ENCODE peak calls at places on chromosomes 2 and 18, in six cellular contexts. L is HCT116, U is H9, C is endodermal cell, V is fibroblast of lung, M is PC-3. D is an unnamed sample.

GRCh38 chr2:38590053-38590452 is 12.7 kb downstream of the HNRNPLL start:
- DNase-seq in C (no peak), U (no peak), M (peak), V (no peak), L (no peak), D (no peak)

GRCh38 chr2:216183459-216183858 is 74.3 kb downstream of the XRCC5 start:
- DNase-seq in U (no peak), L (no peak), C (no peak), V (no peak), M (no peak), D (no peak)

GRCh38 chr18:34773378-34773777 is 63.3 kb downstream of the DTNA start:
- DNase-seq in C (no peak), V (no peak), M (peak), L (no peak), U (no peak), D (no peak)

GRCh38 chr2:127275356-127275755 is 18.6 kb downstream of the ERCC3 start:
- DNase-seq in M (no peak), V (no peak), L (no peak), U (no peak), C (no peak), D (no peak)

GRCh38 chr2:12619975-12620374 is 96.8 kb upstream of the TRIB2 start:
- DNase-seq in V (peak), M (peak), C (no peak), U (no peak), L (no peak), D (no peak)

GRCh38 chr2:25707927-25708326 is 34.5 kb upstream of the DTNB start:
- DNase-seq in U (no peak), C (no peak), L (no peak), V (no peak), M (peak), D (no peak)

GRCh38 chr2:144801766-144802165 is 281.8 kb upstream of the ZEB2 start:
- DNase-seq in V (peak), M (peak), U (no peak), L (no peak), C (peak), D (peak)

GRCh38 chr2:152407204-152407721 is 72.3 kb downstream of the FMNL2 start:
- DNase-seq in C (peak), M (no peak), L (no peak), U (peak), V (peak), D (no peak)

GRCh38 chr18:72848534-72849237 is 19.1 kb downstream of the NETO1 start:
- DNase-seq in C (no peak), M (peak), V (no peak), L (no peak), U (no peak), D (no peak)

GRCh38 chr2:98502556-98503335 is 58.1 kb downstream of the INPP4A start:
- DNase-seq in L (no peak), U (no peak), M (peak), C (peak), V (no peak), D (no peak)

GRCh38 chr2:85790499-85790898 is 36.7 kb downstream of the ATOH8 start:
- DNase-seq in C (no peak), V (no peak), M (no peak), L (no peak), U (no peak), D (no peak)

GRCh38 chr18:65133610-65134009 is 617.2 kb upstream of the CDH7 start:
- DNase-seq in C (no peak), V (no peak), U (no peak), L (no peak), M (no peak), D (no peak)

GRCh38 chr2:186862869-186863709 is 14.1 kb upstream of the ZSWIM2 start:
- DNase-seq in M (peak), L (peak), V (peak), C (no peak), U (no peak), D (no peak)

GRCh38 chr2:113886479-113887383 is 3.2 kb upstream of the ACTR3 start:
- DNase-seq in U (no peak), L (no peak), V (peak), M (peak), C (no peak), D (no peak)

DNA sequence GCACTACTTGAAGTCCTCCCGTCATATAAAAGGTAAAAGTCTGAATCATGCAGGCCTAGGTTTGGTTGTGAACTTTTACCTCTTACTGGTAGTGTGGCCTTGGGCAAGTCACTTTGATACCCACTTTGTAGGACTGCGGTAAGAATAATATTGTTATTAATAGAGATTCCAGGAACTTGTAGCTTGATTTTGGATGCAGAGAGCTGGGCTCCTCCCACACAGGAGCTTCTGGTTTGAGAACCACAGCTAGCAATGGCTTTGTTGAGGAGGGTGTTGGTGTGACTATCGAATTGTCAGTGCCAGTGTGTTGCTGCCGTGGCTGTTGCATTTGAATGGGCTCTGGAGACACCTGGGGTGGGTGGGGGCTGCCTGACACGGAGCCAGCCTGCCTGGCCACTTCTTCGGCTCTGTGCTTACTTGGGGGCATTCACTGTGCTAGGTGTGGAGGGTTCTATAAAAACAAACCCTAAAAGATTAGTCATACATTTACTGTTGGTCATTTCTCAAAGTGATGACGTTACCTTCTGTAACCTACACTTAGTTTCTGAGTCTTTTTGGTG is 38.5 kb downstream of the ASAP2 start:
- DNase-seq in V (no peak), C (peak), M (peak), U (peak), L (no peak), D (no peak)
- H3K9ac ChIP-seq in V (no peak), C (no peak), M (peak), U (no peak), L (no peak), D (no peak)

DNA sequence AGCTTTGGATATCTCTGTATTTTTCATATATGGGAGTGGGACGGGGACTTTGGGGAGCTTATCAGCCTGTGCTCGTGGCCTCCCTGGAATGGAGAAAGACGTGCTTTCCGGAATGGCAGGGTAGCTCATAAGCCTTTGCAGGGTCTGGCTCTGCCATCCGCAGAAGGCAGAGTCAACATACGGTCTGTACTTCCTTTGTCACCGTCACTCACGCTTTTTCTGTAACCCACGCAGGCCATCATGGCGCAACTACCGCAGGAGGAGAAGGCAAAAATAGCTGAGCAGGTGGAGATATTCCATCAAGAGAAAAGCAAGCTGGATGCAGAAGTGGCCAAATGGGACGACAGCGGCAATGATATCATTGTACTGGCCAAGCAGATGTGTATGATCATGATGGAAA is 284.5 kb upstream of the LRRTM1 start:
- DNase-seq in L (no peak), C (no peak), V (no peak), M (no peak), U (no peak), D (no peak)
- H3K9ac ChIP-seq in L (no peak), C (no peak), V (no peak), M (no peak), U (no peak), D (no peak)

GRCh38 chr2:63819765-63820717 is 21.7 kb upstream of the UGP2 start:
- DNase-seq in V (peak), M (no peak), L (no peak), U (no peak), C (peak), D (no peak)

GRCh38 chr2:63817382-63817781 is 24.3 kb upstream of the UGP2 start:
- DNase-seq in M (no peak), L (no peak), U (no peak), V (no peak), C (no peak), D (no peak)

GRCh38 chr2:63820969-63821368 is 20.7 kb upstream of the UGP2 start:
- DNase-seq in M (no peak), U (no peak), V (no peak), L (no peak), C (no peak), D (no peak)

GRCh38 chr2:63818276-63818675 is 23.4 kb upstream of the UGP2 start:
- DNase-seq in U (no peak), C (no peak), M (no peak), V (no peak), L (no peak), D (no peak)

GRCh38 chr2:63819256-63819655 is 22.4 kb upstream of the UGP2 start:
- DNase-seq in V (no peak), U (no peak), C (no peak), M (no peak), L (no peak), D (no peak)
- H3K9ac ChIP-seq in V (no peak), U (no peak), C (no peak), M (no peak), L (no peak), D (no peak)

DNA sequence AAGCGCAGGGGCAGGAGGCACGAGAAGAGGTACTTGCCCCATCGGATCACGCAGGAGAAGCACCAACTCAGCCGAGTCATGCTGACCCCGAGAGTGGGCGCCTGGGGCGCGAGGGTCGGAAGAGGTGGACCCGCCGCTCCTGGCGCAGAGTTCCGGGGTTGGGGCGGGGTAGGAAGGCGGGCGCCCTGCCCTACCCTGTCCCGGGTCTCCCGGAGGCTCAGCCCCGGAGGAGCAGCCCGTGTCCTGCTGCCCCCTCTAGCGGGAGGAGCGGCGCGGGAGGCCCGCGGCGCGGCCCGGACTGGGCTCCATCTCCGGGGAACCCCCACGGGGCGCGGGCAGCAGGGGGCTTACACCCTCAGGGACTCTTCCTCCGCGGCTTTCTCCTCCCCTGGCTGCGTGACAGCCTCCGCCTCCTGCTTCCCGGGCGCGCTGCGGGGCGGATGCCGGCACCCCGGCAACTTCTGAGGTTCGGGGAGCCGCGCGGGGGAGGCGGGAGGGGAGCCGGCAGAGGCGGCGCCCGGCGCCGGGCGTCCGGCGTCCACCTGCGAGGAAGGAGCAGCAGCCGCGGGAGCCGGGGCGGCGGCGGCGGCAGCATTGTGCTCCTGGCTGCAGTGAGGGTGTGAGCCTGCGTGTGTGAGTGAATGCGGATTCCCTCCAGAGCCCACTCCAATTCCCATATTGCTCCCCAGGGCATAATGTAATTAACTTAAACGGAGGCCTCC is 7.5 kb upstream of the TNS1 start:
- DNase-seq in U (peak), L (no peak), C (peak), V (peak), M (no peak), D (no peak)
- H3K9ac ChIP-seq in U (no peak), L (peak), C (no peak), V (peak), M (no peak), D (peak)

DNA sequence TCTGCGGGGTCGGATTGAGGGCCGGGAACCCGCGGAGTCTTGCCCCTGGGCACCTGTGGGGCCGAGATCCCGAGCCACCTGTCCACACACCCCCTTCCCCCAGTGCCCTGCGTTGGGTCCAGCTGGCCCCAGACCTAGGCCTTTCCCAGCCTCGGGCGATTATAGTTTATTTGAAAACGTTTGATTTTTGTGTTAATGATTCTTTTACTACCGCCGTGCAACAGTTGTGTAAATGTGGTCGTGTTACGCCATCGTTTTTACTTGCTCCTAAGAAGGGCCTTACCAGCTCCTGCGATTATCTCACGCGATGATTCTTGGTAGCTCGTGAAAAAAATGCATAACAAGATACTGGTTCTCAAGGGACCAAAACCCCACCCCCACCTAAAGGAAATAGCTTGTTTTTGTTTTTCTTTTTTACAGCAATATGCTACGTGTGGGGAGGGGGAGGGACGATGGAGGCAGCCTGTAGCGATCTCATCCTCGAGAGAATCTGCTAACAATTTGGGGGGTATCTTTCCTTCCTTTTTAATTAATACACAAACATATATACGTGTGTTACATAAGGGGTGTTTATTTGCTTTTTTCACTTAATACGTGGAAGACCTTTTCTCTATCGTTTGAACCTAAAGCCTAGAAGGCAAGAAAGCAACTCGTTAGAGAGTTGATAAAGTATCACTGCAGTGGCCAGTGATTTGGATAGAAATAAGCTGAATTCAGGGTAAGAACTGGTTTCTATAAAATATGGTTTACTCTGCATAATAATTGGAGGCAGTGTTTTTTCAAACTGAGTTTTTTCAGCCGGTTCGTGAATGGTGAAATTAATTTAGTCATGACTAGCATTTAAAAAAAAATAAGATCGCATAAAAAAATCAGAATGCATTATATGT is 1.1 kb downstream of the ZDBF2 start:
- DNase-seq in M (peak), U (no peak), V (peak), L (no peak), C (no peak), D (peak)
- H3K9ac ChIP-seq in M (peak), U (peak), V (peak), L (peak), C (peak), D (peak)

GRCh38 chr2:149002378-149002890 is 36.1 kb upstream of the LYPD6B start:
- DNase-seq in C (no peak), V (no peak), M (no peak), L (no peak), U (no peak), D (no peak)
- H3K9ac ChIP-seq in C (no peak), V (no peak), M (no peak), L (no peak), U (no peak), D (no peak)

GRCh38 chr2:75597949-75598348 is 37.2 kb upstream of the EVA1A start:
- DNase-seq in L (no peak), M (no peak), U (no peak), V (no peak), C (no peak), D (no peak)

GRCh38 chr2:75603477-75603876 is 42.7 kb upstream of the EVA1A start:
- DNase-seq in U (no peak), C (no peak), V (no peak), M (peak), L (no peak), D (no peak)

GRCh38 chr2:75602724-75603342 is 42.1 kb upstream of the EVA1A start:
- DNase-seq in L (no peak), U (no peak), M (peak), V (peak), C (no peak), D (peak)

GRCh38 chr2:75598572-75599155 is 37.9 kb upstream of the EVA1A start:
- DNase-seq in M (no peak), C (no peak), L (no peak), U (no peak), V (no peak), D (no peak)

DNA sequence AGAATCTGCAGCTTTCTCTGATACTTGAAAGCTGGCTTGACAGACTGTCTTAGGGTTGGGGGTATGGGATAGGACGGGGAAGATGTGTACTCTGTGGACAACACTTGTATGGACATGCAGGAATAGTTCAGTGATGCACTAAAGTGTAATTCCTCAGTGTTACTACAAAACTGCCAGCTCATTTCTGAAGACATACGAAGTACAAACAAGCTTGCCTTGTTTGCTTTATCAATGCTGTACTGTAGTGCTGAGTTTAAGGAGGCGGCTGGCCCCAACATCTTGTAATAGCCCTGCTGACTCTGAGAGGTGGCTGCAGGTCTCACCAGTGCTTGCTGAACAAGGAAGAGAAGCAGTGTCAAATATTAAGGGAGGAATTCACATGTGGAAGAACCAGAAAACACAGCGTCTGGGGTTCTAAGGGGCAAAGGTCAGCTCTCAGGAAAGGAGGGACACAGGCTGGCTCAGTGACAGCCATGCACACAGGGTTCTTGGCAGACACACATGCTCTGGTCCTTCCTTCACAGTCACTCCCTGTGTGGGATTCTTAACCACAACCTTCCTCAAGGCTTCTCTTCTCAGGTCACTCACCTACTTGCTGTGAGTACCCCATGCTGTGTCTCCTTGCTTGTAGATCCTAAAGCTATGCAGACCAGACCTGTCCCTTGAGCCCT is 39.8 kb upstream of the EVA1A start:
- DNase-seq in M (peak), V (no peak), C (no peak), L (no peak), U (no peak), D (no peak)
- H3K9ac ChIP-seq in M (no peak), V (no peak), C (no peak), L (no peak), U (no peak), D (no peak)

GRCh38 chr2:165624139-165624803 is 154.8 kb downstream of the CSRNP3 start:
- DNase-seq in M (no peak), U (no peak), V (no peak), C (no peak), L (no peak), D (no peak)
- H3K9ac ChIP-seq in M (no peak), U (no peak), V (no peak), C (no peak), L (no peak), D (no peak)

GRCh38 chr2:162245051-162245450 is 1.8 kb upstream of the FAP start:
- DNase-seq in V (no peak), L (no peak), M (no peak), U (no peak), C (no peak), D (no peak)
- H3K9ac ChIP-seq in V (no peak), L (no peak), M (no peak), U (no peak), C (no peak), D (no peak)

D was measured in SK-N-MC.